ENCODE peak calls at places on chromosome 14, in nine cellular contexts. H is right atrium auricular region, U is choroid plexus epithelial cell, T is retinal pigment epithelial cell, P is HFFc6, S is heart right ventricle, G is MM.1S, L is fibroblast of lung, C is fibroblast of mammary gland. X is an unnamed sample.

GRCh38 chr14:67365476-67365875 is 5.3 kb downstream of the EIF2S1 start:
- DNase-seq in H (no peak), U (no peak), T (no peak), P (no peak), S (no peak), G (no peak), L (no peak), C (no peak), X (no peak)

GRCh38 chr14:92475451-92476187 is 38.0 kb upstream of the RIN3 start:
- DNase-seq in H (peak; percentile 82), U (peak; percentile 94), T (no peak), P (no peak), S (peak; percentile 60), G (no peak), L (peak; percentile 82), C (peak; percentile 85), X (peak; percentile 56)

GRCh38 chr14:68622856-68623255 is 170.0 kb downstream of the ZFP36L1 start:
- DNase-seq in H (peak; percentile 43), U (no peak), T (no peak), P (no peak), S (no peak), G (peak; percentile 84), L (no peak), C (no peak), X (peak; percentile 42)

GRCh38 chr14:71672596-71672995 is 259.6 kb upstream of the RGS6 start:
- DNase-seq in H (no peak), U (no peak), T (no peak), P (no peak), S (no peak), G (no peak), L (no peak), C (no peak), X (no peak)

GRCh38 chr14:69047255-69047654 is 68.2 kb upstream of the ACTN1 start:
- DNase-seq in H (no peak), U (no peak), T (no peak), P (no peak), S (no peak), G (no peak), L (no peak), C (no peak), X (no peak)

GRCh38 chr14:92437729-92438280 is 75.8 kb upstream of the RIN3 start:
- DNase-seq in H (no peak), U (peak; percentile 11), T (no peak), P (no peak), S (no peak), G (no peak), L (no peak), C (no peak), X (no peak)

GRCh38 chr14:68210729-68211299 is 391.2 kb downstream of the RAD51B start:
- DNase-seq in H (no peak), U (peak; percentile 98), T (peak; percentile 78), P (peak; percentile 96), S (peak; percentile 25), G (peak; percentile 84), L (peak; percentile 98), C (peak; percentile 97), X (no peak)

GRCh38 chr14:100571837-100572236 is 15.4 kb downstream of the BEGAIN start:
- DNase-seq in H (no peak), U (no peak), T (no peak), P (no peak), S (no peak), G (no peak), L (no peak), C (no peak), X (no peak)

GRCh38 chr14:103892247-103892646 is 36.0 kb upstream of the TDRD9 start:
- DNase-seq in H (no peak), U (no peak), T (no peak), P (no peak), S (no peak), G (no peak), L (no peak), C (no peak), X (no peak)

GRCh38 chr14:21241218-21241819 is 27.9 kb downstream of the HNRNPC start:
- DNase-seq in H (no peak), U (peak; percentile 53), T (no peak), P (peak; percentile 38), S (no peak), G (no peak), L (peak; percentile 57), C (peak; percentile 50), X (no peak)

GRCh38 chr14:36658091-36659009 is 3.3 kb upstream of the PAX9 start:
- DNase-seq in H (no peak), U (no peak), T (no peak), P (no peak), S (no peak), G (no peak), L (no peak), C (no peak), X (no peak)

GRCh38 chr14:67576216-67576615 is 23.9 kb downstream of the PIGH start:
- DNase-seq in H (no peak), U (no peak), T (no peak), P (no peak), S (no peak), G (no peak), L (no peak), C (no peak), X (no peak)

GRCh38 chr14:94213021-94213420 is 38.9 kb downstream of the PPP4R4 start:
- DNase-seq in H (no peak), U (peak; percentile 8), T (peak; percentile 29), P (no peak), S (no peak), G (no peak), L (no peak), C (peak; percentile 71), X (no peak)

DNA sequence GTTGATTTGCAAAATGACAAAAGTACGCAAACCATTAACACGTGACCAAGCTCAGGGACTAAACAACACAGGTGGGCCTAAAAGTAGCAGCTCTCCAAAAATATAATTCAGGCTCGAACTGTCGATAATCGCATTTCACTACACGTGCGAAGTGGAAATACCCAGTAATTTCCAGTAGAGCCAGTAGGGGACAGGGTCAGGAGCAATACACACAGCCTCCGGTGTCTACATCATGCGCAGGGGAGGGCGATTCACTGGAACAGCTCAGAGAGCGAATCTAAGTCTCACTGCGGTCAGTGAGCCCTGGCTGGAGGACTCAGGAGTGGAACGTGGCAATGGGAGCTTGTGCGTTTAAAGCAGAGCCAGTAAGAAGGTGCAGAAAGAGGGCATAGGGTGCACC is 40.4 kb downstream of the SETD3 start:
- DNase-seq in H (no peak), U (no peak), T (no peak), P (no peak), S (no peak), G (no peak), L (no peak), C (no peak), X (no peak)
- TF ChIP-seq CTCF in H (no peak), U (no peak), T (peak; percentile 13), P (no peak), S (no peak), G (no peak), L (no peak), C (no peak), X (no peak)

DNA sequence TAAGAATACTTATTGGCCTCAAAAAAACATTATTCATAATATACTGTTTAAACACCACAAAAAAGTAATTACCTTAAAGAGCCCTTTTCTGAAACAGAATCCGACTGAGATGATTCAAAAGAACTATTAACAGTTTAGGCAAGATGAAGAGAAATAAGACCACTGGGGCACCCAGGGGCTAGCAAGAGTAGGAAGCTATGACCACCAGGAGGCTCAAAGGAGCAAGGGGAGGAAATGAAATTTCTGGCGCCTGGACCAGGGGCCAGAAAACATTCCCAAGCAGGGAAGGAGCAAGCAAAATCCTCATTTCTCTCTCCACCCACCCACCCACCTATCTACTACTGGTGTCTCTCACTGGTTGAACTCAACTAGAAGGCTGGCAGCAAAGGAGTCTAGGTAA is 6.3 kb upstream of the DCAF4 start:
- DNase-seq in H (no peak), U (no peak), T (no peak), P (no peak), S (no peak), G (no peak), L (no peak), C (no peak), X (no peak)
- TF ChIP-seq CTCF in H (no peak), U (peak; percentile 43), T (peak; percentile 33), P (peak; percentile 36), S (no peak), G (no peak), L (no peak), C (peak; percentile 13), X (no peak)

GRCh38 chr14:35384386-35385041 is 20.0 kb downstream of the NFKBIA start:
- DNase-seq in H (peak; percentile 86), U (peak; percentile 98), T (peak; percentile 48), P (peak; percentile 91), S (peak; percentile 70), G (no peak), L (peak; percentile 97), C (peak; percentile 98), X (no peak)
- TF ChIP-seq CTCF in H (peak; percentile 51), U (peak; percentile 42), T (no peak), P (peak; percentile 63), S (no peak), G (no peak), L (peak; percentile 23), C (peak; percentile 36), X (no peak)

GRCh38 chr14:24144451-24144850 is 2.0 kb downstream of the PSME2 start:
- DNase-seq in H (no peak), U (no peak), T (no peak), P (no peak), S (no peak), G (no peak), L (no peak), C (no peak), X (no peak)

GRCh38 chr14:24139272-24139934 is 2.0 kb downstream of the EMC9 start:
- DNase-seq in H (no peak), U (no peak), T (no peak), P (no peak), S (no peak), G (no peak), L (no peak), C (no peak), X (no peak)

GRCh38 chr14:24138396-24139271 is 2.6 kb downstream of the PSME1 start:
- DNase-seq in H (no peak), U (no peak), T (no peak), P (no peak), S (no peak), G (no peak), L (no peak), C (no peak), X (no peak)

GRCh38 chr14:24143511-24143910 is 2.1 kb upstream of the EMC9 start:
- DNase-seq in H (no peak), U (peak; percentile 20), T (no peak), P (peak; percentile 21), S (no peak), G (no peak), L (no peak), C (peak; percentile 83), X (no peak)

DNA sequence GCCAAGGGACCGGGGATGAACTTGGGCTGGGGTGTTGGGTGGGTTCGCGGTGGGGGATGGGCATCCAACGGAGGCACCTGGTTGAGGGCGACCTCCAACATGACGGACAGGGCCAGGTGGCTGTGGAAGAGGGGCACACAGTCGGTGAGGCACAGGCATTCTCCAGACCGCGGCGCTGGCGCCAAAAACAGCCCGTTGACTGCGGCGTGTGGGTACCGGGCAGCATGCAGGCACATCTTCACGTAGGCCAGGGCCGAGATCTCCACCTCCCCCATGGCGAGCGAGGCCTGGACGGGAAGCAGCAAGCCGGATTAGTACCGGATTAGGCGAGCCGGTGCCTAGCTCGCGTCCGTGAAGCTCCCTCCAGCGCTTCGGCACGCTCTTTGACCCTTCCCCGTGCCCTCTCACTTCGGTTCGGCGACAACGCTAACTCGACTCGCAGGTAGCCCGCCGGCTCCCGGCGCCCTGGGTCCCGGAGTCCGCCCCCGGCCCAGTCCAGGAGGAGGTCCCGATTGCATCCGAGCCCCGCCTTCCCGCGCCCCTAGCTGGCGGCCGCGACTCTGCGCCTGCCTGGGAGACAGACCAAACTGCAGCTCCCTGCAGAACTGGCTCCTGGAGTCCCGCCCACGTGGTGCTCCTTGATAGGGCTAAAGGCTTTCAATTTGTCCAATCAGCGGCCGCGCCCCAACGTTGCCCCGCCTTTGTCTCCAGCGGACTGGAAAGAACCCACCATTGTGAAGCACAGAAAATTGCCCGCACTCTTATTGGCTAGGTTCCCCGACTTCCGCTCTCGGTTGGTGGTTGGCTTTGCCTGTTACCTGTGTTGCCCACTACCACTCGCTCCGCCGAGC is at the start of gene EMC9:
- DNase-seq in H (peak; percentile 100), U (peak; percentile 100), T (peak; percentile 98), P (peak; percentile 99), S (peak; percentile 100), G (peak; percentile 97), L (peak; percentile 99), C (peak; percentile 98), X (peak; percentile 99)
- TF ChIP-seq CTCF in H (peak; percentile 66), U (peak; percentile 49), T (peak; percentile 19), P (peak; percentile 67), S (peak; percentile 63), G (no peak), L (no peak), C (peak; percentile 32), X (peak; percentile 54)

X was measured in osteocyte.